ENCODE peak calls at places on chromosomes 4 and X, in six cellular contexts. S is HepG2, Y is SK-N-SH, T is GM12878, P is HCT116, F is K562. W is an unnamed sample.

GRCh38 chr4:167380964-167381363 is 146.7 kb upstream of the SPOCK3 start:
- DNase-seq in Y (no peak), F (no peak), S (no peak), T (no peak), P (no peak), W (no peak)

GRCh38 chrX:44260609-44261008 is 82.9 kb downstream of the EFHC2 start:
- DNase-seq in T (no peak), Y (no peak), P (no peak), F (no peak), S (no peak), W (no peak)

GRCh38 chr4:138519436-138519835 is 277.3 kb upstream of the SLC7A11 start:
- DNase-seq in P (no peak), F (no peak), S (no peak), Y (no peak), T (no peak), W (no peak)

GRCh38 chr4:176792348-176793059 is at the start of gene VEGFC:
- DNase-seq in Y (peak; percentile 79), T (no peak), S (peak; percentile 3), P (no peak), F (no peak), W (peak; percentile 70)

GRCh38 chr4:123667496-123667895 is 270.9 kb downstream of the SPRY1 start:
- DNase-seq in P (no peak), Y (no peak), S (no peak), T (no peak), F (no peak), W (no peak)

GRCh38 chrX:97704881-97705280 is 821.2 kb downstream of the RPA4 start:
- DNase-seq in S (no peak), T (no peak), P (no peak), Y (no peak), F (no peak), W (no peak)

GRCh38 chr4:77430847-77431246 is 174.8 kb upstream of the CXCL13 start:
- DNase-seq in F (no peak), Y (no peak), P (no peak), S (no peak), T (no peak), W (no peak)

GRCh38 chrX:46561931-46562721 is 11.4 kb upstream of the CHST7 start:
- DNase-seq in S (no peak), P (no peak), Y (no peak), F (no peak), T (peak; percentile 95), W (no peak)

GRCh38 chr4:109671350-109671749 is 31.9 kb downstream of the CASP6 start:
- DNase-seq in T (no peak), P (no peak), F (no peak), Y (no peak), S (no peak), W (no peak)

GRCh38 chr4:41050840-41051775 is 163.2 kb downstream of the APBB2 start:
- DNase-seq in S (no peak), Y (no peak), F (no peak), T (no peak), P (no peak), W (peak; percentile 38)

GRCh38 chr4:81427605-81427922 is 44.1 kb downstream of the RASGEF1B start:
- DNase-seq in T (no peak), S (no peak), P (no peak), Y (no peak), F (no peak), W (no peak)

GRCh38 chrX:133994576-133994975 is 9.2 kb upstream of the GPC3 start:
- DNase-seq in P (no peak), F (no peak), S (peak; percentile 96), Y (no peak), T (no peak), W (no peak)

GRCh38 chr4:2081540-2081939 is 22.4 kb downstream of the NAT8L start:
- DNase-seq in F (no peak), P (no peak), S (no peak), Y (no peak), T (no peak), W (no peak)

GRCh38 chr4:6896035-6896434 is 13.6 kb upstream of the TBC1D14 start:
- DNase-seq in T (no peak), P (no peak), F (no peak), Y (no peak), S (no peak), W (no peak)

GRCh38 chr4:82371398-82371972 is 2.3 kb downstream of the HNRNPD start:
- DNase-seq in F (peak; percentile 58), Y (peak; percentile 27), T (no peak), S (no peak), P (no peak), W (no peak)

GRCh38 chr4:8392591-8393190 is 47.8 kb downstream of the ACOX3 start:
- DNase-seq in Y (no peak), S (no peak), F (no peak), P (no peak), T (no peak), W (no peak)

GRCh38 chr4:14446904-14447303 is 555.4 kb upstream of the CPEB2 start:
- DNase-seq in P (no peak), Y (no peak), F (no peak), S (no peak), T (no peak), W (no peak)

GRCh38 chr4:163895369-163896005 is 401.0 kb downstream of the TMA16 start:
- DNase-seq in F (no peak), S (no peak), T (no peak), P (no peak), Y (no peak), W (no peak)

GRCh38 chr4:47824844-47825243 is 13.0 kb downstream of the CORIN start:
- DNase-seq in T (no peak), F (no peak), S (no peak), P (no peak), Y (peak; percentile 38), W (no peak)

GRCh38 chrX:74536142-74537010 is 78.0 kb downstream of the RLIM start:
- DNase-seq in F (peak; percentile 22), P (no peak), S (no peak), Y (peak; percentile 86), T (no peak), W (peak; percentile 76)
- TF ChIP-seq JUND in F (no peak), P (no peak), S (no peak), Y (no peak), T (no peak), W (no peak)

GRCh38 chrX:72395252-72395651 is 89.5 kb upstream of the CITED1 start:
- DNase-seq in T (no peak), P (no peak), S (no peak), F (no peak), Y (no peak), W (no peak)
- TF ChIP-seq JUND in T (no peak), P (no peak), S (no peak), F (no peak), Y (no peak), W (no peak)

GRCh38 chr4:71231073-71231752 is 107.6 kb upstream of the SLC4A4 start:
- DNase-seq in S (no peak), T (no peak), Y (no peak), P (no peak), F (no peak), W (no peak)
- TF ChIP-seq JUND in S (no peak), T (no peak), Y (no peak), P (no peak), F (no peak), W (no peak)

DNA sequence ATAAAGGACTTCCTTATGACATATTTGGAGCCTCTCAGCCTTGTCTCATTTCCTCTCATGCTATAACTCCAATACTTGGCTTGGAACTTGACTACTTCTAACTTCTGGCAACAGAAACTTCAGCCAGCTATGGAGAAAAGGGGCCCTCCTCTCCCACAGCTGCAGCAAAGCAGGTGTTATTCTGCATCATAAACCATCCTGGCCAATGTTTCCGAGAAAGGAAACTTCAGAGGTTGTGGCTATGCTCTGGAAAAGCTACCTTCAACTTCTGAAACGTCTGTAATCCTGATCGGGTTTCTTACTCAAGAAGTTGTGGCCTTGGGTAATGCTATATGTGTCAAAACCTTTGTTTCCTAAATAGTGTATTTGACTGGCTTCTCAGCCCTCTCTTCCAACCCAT is 109.5 kb upstream of the CDX4 start:
- DNase-seq in Y (no peak), S (no peak), T (no peak), P (no peak), F (no peak), W (no peak)
- TF ChIP-seq JUND in Y (no peak), S (no peak), T (no peak), P (no peak), F (no peak), W (no peak)

DNA sequence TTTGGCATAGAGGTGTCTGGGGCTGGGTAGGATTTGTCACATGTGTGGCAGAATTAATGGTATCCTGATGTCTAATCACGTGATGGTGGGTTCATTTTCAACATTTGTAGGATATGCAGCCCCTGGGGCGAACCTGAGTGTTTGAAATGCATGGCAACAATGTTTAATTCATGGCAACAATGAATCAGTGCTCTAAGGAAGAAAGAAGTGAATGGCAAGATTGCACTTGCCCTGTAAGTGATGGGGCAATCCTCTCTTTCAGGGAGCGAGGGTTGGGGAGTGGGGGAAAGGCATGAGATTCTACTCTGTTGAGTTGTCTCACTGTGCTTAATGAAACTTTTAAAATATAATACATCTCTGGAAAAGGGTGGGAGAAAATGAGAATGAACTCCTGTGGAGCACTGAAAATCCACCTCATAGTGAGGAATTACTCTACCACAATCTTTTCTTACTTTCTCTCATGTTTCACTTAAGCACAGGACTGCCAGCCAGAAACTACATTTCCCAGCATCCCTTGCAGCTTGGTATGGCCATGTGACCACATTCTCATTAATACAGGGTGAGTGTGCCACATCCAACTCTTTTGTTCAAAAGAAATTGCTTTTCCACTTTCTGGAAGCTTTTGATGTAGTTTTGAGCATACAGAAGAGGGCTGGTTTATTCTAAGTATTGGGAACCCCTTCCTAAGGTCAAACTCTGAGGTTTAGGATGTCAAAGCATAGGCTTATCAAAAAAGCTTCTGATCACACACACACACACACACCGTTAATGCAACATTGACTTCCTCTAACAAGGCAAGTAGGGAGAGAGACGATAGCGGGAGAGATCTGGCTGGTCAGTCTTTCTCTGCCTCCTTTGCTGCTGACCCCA is 64.0 kb upstream of the PGM2 start:
- DNase-seq in Y (no peak), S (peak; percentile 9), F (no peak), P (peak; percentile 6), T (no peak), W (peak; percentile 54)
- TF ChIP-seq JUND in Y (no peak), S (no peak), F (no peak), P (no peak), T (no peak), W (no peak)

DNA sequence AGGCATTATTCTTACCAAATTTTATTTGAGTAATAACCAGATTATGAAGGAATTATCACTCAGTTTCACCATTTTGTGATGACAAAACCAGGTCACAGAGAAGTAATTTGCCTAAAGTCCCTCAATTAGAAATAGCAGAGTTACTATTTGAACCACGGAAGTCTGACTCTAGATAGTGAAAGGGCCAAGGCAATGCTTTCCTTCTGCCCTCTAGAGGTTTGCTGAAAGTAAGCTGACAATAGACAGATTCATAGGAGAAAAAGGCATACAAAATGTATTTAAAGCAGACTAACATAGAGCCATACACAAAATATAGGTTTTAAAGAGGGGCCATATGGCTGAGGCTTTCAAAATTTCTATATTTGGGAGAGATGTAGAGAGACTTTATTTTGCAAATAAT is 43.1 kb downstream of the CXXC4 start:
- DNase-seq in P (no peak), T (no peak), F (no peak), S (no peak), Y (peak; percentile 1), W (peak; percentile 37)
- TF ChIP-seq JUND in P (no peak), T (no peak), F (no peak), S (no peak), Y (no peak), W (no peak)

DNA sequence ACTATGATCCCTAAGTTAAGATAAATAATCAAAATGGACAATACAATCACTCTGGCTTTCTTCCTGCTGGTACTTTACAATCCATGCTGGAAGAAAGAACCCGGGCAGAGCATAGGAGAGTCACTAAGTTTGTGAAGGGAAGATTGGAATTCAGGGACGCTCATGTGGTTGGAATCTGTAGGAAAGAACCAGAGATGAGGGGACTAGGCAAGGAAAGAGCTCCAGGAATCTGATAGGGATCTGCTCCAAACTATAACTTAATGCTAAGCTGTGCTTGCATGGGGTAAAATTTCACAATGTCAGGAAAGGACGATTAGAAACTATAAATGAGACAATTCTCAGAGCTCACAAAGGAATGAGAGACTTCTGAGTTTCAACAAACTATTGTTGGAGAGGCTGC is 167.5 kb downstream of the ADGRA3 start:
- DNase-seq in S (no peak), P (no peak), F (no peak), Y (no peak), T (no peak), W (no peak)
- TF ChIP-seq JUND in S (no peak), P (no peak), F (no peak), Y (no peak), T (no peak), W (no peak)

W was measured in T47D.